ENCODE peak calls at places on chromosome 13, in eight cellular contexts. One of them, this sample, is unnamed.

GRCh38 chr13:50382951-50383350 is 367.7 kb downstream of the KCNRG start:
- DNase-seq in testis: no peak
- DNase-seq in IMR-90: no peak
- DNase-seq in uterus: no peak
- DNase-seq in adrenal gland: no peak
- DNase-seq in transverse colon: no peak
- DNase-seq in K562: no peak
- DNase-seq in H1: no peak
- DNase-seq in this sample: no peak

GRCh38 chr13:32911506-32911905 is 104.7 kb upstream of the KL start:
- DNase-seq in IMR-90: peak; percentile 57
- DNase-seq in K562: no peak
- DNase-seq in adrenal gland: no peak
- DNase-seq in testis: peak; percentile 75
- DNase-seq in transverse colon: no peak
- DNase-seq in H1: peak; percentile 15
- DNase-seq in uterus: no peak
- DNase-seq in this sample: no peak

GRCh38 chr13:36174923-36175322 is 39.4 kb downstream of the SOHLH2 start:
- DNase-seq in testis: no peak
- DNase-seq in IMR-90: no peak
- DNase-seq in H1: no peak
- DNase-seq in transverse colon: no peak
- DNase-seq in adrenal gland: no peak
- DNase-seq in K562: no peak
- DNase-seq in uterus: no peak
- DNase-seq in this sample: no peak

GRCh38 chr13:23620211-23620610 is 50.0 kb downstream of the TNFRSF19 start:
- DNase-seq in uterus: no peak
- DNase-seq in K562: no peak
- DNase-seq in H1: no peak
- DNase-seq in testis: no peak
- DNase-seq in adrenal gland: no peak
- DNase-seq in IMR-90: no peak
- DNase-seq in transverse colon: no peak
- DNase-seq in this sample: no peak

GRCh38 chr13:29901714-29902631 is 51.6 kb upstream of the UBL3 start:
- DNase-seq in adrenal gland: peak; percentile 18
- DNase-seq in transverse colon: peak; percentile 49
- DNase-seq in uterus: peak; percentile 57
- DNase-seq in H1: no peak
- DNase-seq in K562: no peak
- DNase-seq in testis: no peak
- DNase-seq in IMR-90: peak; percentile 97
- DNase-seq in this sample: no peak

GRCh38 chr13:51066091-51066831 is 44.8 kb downstream of the C13orf42 start:
- DNase-seq in K562: no peak
- DNase-seq in transverse colon: no peak
- DNase-seq in H1: no peak
- DNase-seq in IMR-90: peak; percentile 4
- DNase-seq in adrenal gland: peak; percentile 29
- DNase-seq in testis: no peak
- DNase-seq in uterus: peak; percentile 49
- DNase-seq in this sample: no peak

GRCh38 chr13:101283782-101284181 is 132.5 kb downstream of the NALCN start:
- DNase-seq in transverse colon: no peak
- DNase-seq in testis: no peak
- DNase-seq in K562: no peak
- DNase-seq in uterus: no peak
- DNase-seq in IMR-90: no peak
- DNase-seq in adrenal gland: no peak
- DNase-seq in H1: no peak
- DNase-seq in this sample: no peak

GRCh38 chr13:104773775-104774174 is 1707.6 kb upstream of the SLC10A2 start:
- DNase-seq in K562: no peak
- DNase-seq in H1: no peak
- DNase-seq in IMR-90: peak; percentile 54
- DNase-seq in testis: no peak
- DNase-seq in uterus: no peak
- DNase-seq in adrenal gland: no peak
- DNase-seq in transverse colon: no peak
- DNase-seq in this sample: no peak

GRCh38 chr13:29423050-29423449 is 172.4 kb downstream of the SLC7A1 start:
- DNase-seq in H1: no peak
- DNase-seq in uterus: no peak
- DNase-seq in testis: no peak
- DNase-seq in adrenal gland: no peak
- DNase-seq in transverse colon: no peak
- DNase-seq in IMR-90: no peak
- DNase-seq in K562: no peak
- DNase-seq in this sample: no peak

GRCh38 chr13:91351980-91352379 is 4.5 kb downstream of the MIR17HG start:
- DNase-seq in H1: no peak
- DNase-seq in IMR-90: no peak
- DNase-seq in transverse colon: no peak
- DNase-seq in adrenal gland: no peak
- DNase-seq in K562: peak; percentile 42
- DNase-seq in uterus: no peak
- DNase-seq in testis: no peak
- DNase-seq in this sample: no peak

GRCh38 chr13:110618167-110618566 is 2.8 kb downstream of the NAXD start:
- DNase-seq in K562: no peak
- DNase-seq in uterus: no peak
- DNase-seq in transverse colon: no peak
- DNase-seq in IMR-90: no peak
- DNase-seq in testis: no peak
- DNase-seq in H1: no peak
- DNase-seq in adrenal gland: no peak
- DNase-seq in this sample: no peak

GRCh38 chr13:110617326-110618072 is 2.2 kb downstream of the NAXD start:
- DNase-seq in IMR-90: peak; percentile 97
- DNase-seq in transverse colon: peak; percentile 59
- DNase-seq in H1: no peak
- DNase-seq in uterus: peak; percentile 45
- DNase-seq in adrenal gland: peak; percentile 61
- DNase-seq in testis: peak; percentile 69
- DNase-seq in K562: no peak
- DNase-seq in this sample: peak; percentile 62

GRCh38 chr13:110615005-110615321 is 382 bp upstream of the NAXD start:
- DNase-seq in testis: no peak
- DNase-seq in IMR-90: no peak
- DNase-seq in adrenal gland: no peak
- DNase-seq in uterus: no peak
- DNase-seq in transverse colon: no peak
- DNase-seq in H1: no peak
- DNase-seq in K562: no peak
- DNase-seq in this sample: no peak

GRCh38 chr13:110615322-110616102 is at the start of gene NAXD:
- DNase-seq in transverse colon: peak; percentile 94
- DNase-seq in testis: peak; percentile 97
- DNase-seq in uterus: peak; percentile 93
- DNase-seq in IMR-90: peak; percentile 93
- DNase-seq in H1: peak; percentile 63
- DNase-seq in K562: peak; percentile 90
- DNase-seq in adrenal gland: peak; percentile 96
- DNase-seq in this sample: peak; percentile 95

DNA sequence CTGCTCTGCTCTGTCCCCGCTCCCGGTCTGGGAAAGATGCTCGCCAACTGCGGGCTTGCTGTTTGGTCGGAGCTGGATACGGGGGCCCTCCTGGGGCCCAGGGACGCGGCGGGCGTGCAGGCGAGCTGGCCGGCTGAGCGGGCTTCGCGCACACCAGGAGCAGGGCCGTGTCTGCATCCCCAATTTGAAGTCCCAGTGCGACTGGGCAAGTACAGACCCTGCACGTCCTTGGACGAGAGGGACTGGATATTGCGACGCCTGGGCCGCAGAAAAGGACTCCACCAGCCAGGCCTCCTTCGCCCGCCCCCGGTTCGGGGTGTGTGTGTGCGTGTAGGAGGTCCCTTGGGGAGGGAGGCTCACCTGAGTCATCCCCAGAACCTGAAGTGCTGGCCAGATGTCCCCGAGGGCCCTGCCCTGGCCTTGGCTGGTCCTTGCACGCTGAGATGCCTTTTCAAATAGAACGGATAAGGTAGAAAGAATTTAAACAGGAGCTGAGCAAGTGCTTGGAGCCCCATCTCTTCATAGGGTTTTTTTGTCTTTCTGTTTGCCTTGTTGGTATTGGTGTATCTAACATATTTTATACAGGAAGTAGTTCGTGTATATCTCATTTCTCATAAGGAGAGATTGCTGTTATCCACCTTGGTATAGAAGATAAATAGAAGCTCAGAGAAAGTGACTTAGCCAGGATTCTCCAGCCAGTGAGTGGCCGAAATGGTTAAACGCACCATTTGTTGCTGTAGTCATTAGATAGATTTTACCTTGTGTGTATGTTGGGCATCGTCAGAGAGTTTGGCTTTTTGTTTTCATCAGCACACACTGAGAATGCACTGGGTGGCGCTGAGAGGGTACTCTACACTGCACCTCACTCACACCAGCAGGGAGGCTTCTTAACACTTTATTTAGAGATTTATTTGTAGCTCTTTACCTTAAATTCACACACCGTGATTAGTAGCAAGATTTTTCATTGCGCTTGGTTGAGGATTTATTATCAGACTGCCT is 1.1 kb downstream of the NAXD start:
- DNase-seq in transverse colon: peak; percentile 52
- DNase-seq in IMR-90: peak; percentile 72
- DNase-seq in uterus: no peak
- DNase-seq in H1: no peak
- DNase-seq in testis: peak; percentile 67
- DNase-seq in adrenal gland: peak; percentile 77
- DNase-seq in K562: peak; percentile 49
- DNase-seq in this sample: peak; percentile 41
- TF ChIP-seq POLR2A in transverse colon: peak; percentile 16
- TF ChIP-seq POLR2A in IMR-90: no peak
- TF ChIP-seq POLR2A in uterus: no peak
- TF ChIP-seq POLR2A in H1: no peak
- TF ChIP-seq POLR2A in testis: no peak
- TF ChIP-seq POLR2A in adrenal gland: no peak
- TF ChIP-seq POLR2A in K562: no peak
- TF ChIP-seq POLR2A in this sample: no peak

GRCh38 chr13:102697929-102698648 is 3.2 kb upstream of the METTL21C start:
- DNase-seq in H1: no peak
- DNase-seq in transverse colon: no peak
- DNase-seq in uterus: no peak
- DNase-seq in IMR-90: no peak
- DNase-seq in adrenal gland: no peak
- DNase-seq in K562: no peak
- DNase-seq in testis: no peak
- DNase-seq in this sample: no peak
- H3K36me3 ChIP-seq in H1: no peaks in the 10 kb centered on the region
- H3K36me3 ChIP-seq in transverse colon: no peaks in the 10 kb centered on the region
- H3K36me3 ChIP-seq in uterus: no peaks in the 10 kb centered on the region
- H3K36me3 ChIP-seq in IMR-90: no peaks in the 10 kb centered on the region
- H3K36me3 ChIP-seq in adrenal gland: no peaks in the 10 kb centered on the region
- H3K36me3 ChIP-seq in K562: no peaks in the 10 kb centered on the region
- H3K36me3 ChIP-seq in testis: no peaks in the 10 kb centered on the region
- H3K36me3 ChIP-seq in this sample: no peaks in the 10 kb centered on the region

GRCh38 chr13:88288326-88288725 is 617.2 kb downstream of the SLITRK5 start:
- DNase-seq in adrenal gland: no peak
- DNase-seq in K562: no peak
- DNase-seq in IMR-90: no peak
- DNase-seq in transverse colon: no peak
- DNase-seq in H1: no peak
- DNase-seq in uterus: no peak
- DNase-seq in testis: no peak
- DNase-seq in this sample: no peak

GRCh38 chr13:88281846-88282245 is 610.7 kb downstream of the SLITRK5 start:
- DNase-seq in K562: no peak
- DNase-seq in uterus: no peak
- DNase-seq in H1: no peak
- DNase-seq in adrenal gland: no peak
- DNase-seq in IMR-90: no peak
- DNase-seq in transverse colon: no peak
- DNase-seq in testis: no peak
- DNase-seq in this sample: no peak

DNA sequence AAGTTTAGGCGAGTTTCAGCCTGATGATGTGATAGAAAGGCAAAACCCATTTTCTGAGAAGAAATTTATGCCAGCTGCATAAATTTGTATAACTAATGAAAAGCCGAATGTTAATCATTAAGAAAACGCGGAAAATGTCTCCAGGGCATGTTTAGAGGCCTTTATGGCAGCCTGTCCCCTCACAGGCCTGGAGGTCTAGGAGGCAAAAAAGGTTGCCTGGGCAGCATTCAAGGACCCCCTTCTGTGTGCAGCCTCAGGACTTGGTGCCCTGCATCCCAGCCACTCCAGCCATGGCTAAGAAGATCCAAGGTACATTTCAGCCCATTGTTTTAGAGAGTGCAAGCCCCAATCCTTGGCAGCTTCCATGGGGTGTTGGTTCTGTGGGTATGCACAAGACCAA is 614.2 kb downstream of the SLITRK5 start:
- DNase-seq in IMR-90: no peak
- DNase-seq in H1: no peak
- DNase-seq in adrenal gland: no peak
- DNase-seq in testis: no peak
- DNase-seq in transverse colon: no peak
- DNase-seq in uterus: no peak
- DNase-seq in K562: no peak
- DNase-seq in this sample: no peak
- TF ChIP-seq POLR2A in IMR-90: no peak
- TF ChIP-seq POLR2A in H1: no peak
- TF ChIP-seq POLR2A in adrenal gland: no peak
- TF ChIP-seq POLR2A in testis: no peak
- TF ChIP-seq POLR2A in transverse colon: no peak
- TF ChIP-seq POLR2A in uterus: no peak
- TF ChIP-seq POLR2A in K562: no peak
- TF ChIP-seq POLR2A in this sample: no peak

GRCh38 chr13:113196970-113197737 is 11.3 kb downstream of the PCID2 start:
- DNase-seq in testis: no peak
- DNase-seq in adrenal gland: no peak
- DNase-seq in transverse colon: no peak
- DNase-seq in K562: no peak
- DNase-seq in H1: no peak
- DNase-seq in IMR-90: no peak
- DNase-seq in uterus: no peak
- DNase-seq in this sample: no peak
- H3K36me3 ChIP-seq in testis: no peaks in the 10 kb centered on the region
- H3K36me3 ChIP-seq in adrenal gland: no peaks in the 10 kb centered on the region
- H3K36me3 ChIP-seq in transverse colon: peaks cover 47% of the 10 kb centered on the region
- H3K36me3 ChIP-seq in K562: peaks cover 93% of the 10 kb centered on the region
- H3K36me3 ChIP-seq in H1: peaks cover 33% of the 10 kb centered on the region
- H3K36me3 ChIP-seq in IMR-90: peaks cover 36% of the 10 kb centered on the region
- H3K36me3 ChIP-seq in uterus: no peaks in the 10 kb centered on the region
- H3K36me3 ChIP-seq in this sample: peaks cover 75% of the 10 kb centered on the region

GRCh38 chr13:49140910-49141611 is 79.1 kb upstream of the MLNR start:
- DNase-seq in IMR-90: no peak
- DNase-seq in K562: no peak
- DNase-seq in testis: no peak
- DNase-seq in uterus: no peak
- DNase-seq in H1: no peak
- DNase-seq in adrenal gland: no peak
- DNase-seq in transverse colon: no peak
- DNase-seq in this sample: no peak
- TF ChIP-seq POLR2A in IMR-90: no peak
- TF ChIP-seq POLR2A in K562: no peak
- TF ChIP-seq POLR2A in testis: no peak
- TF ChIP-seq POLR2A in uterus: no peak
- TF ChIP-seq POLR2A in H1: no peak
- TF ChIP-seq POLR2A in adrenal gland: no peak
- TF ChIP-seq POLR2A in transverse colon: no peak
- TF ChIP-seq POLR2A in this sample: no peak

GRCh38 chr13:65293530-65294198 is 1936.5 kb downstream of the PCDH9 start:
- DNase-seq in uterus: no peak
- DNase-seq in K562: no peak
- DNase-seq in IMR-90: no peak
- DNase-seq in testis: no peak
- DNase-seq in adrenal gland: no peak
- DNase-seq in transverse colon: no peak
- DNase-seq in H1: no peak
- DNase-seq in this sample: no peak
- H3K36me3 ChIP-seq in uterus: no peaks in the 10 kb centered on the region
- H3K36me3 ChIP-seq in K562: no peaks in the 10 kb centered on the region
- H3K36me3 ChIP-seq in IMR-90: no peaks in the 10 kb centered on the region
- H3K36me3 ChIP-seq in testis: no peaks in the 10 kb centered on the region
- H3K36me3 ChIP-seq in adrenal gland: no peaks in the 10 kb centered on the region
- H3K36me3 ChIP-seq in transverse colon: no peaks in the 10 kb centered on the region
- H3K36me3 ChIP-seq in H1: no peaks in the 10 kb centered on the region
- H3K36me3 ChIP-seq in this sample: no peaks in the 10 kb centered on the region